ENCODE peak calls at places on chromosomes 13 and 19, in five cellular contexts. One of them, this sample, is unnamed.

GRCh38 chr13:110430391-110431338 is 123.6 kb downstream of the COL4A2 start:
- DNase-seq in H1: no peak
- DNase-seq in mesenchymal stem cell: no peak
- DNase-seq in H9: no peak
- DNase-seq in neuronal stem cell: no peak
- DNase-seq in this sample: peak; percentile 50

GRCh38 chr13:79749985-79750551 is 269.1 kb downstream of the NDFIP2 start:
- DNase-seq in H1: no peak
- DNase-seq in mesenchymal stem cell: peak; percentile 92
- DNase-seq in H9: peak; percentile 41
- DNase-seq in neuronal stem cell: peak; percentile 21
- DNase-seq in this sample: peak; percentile 96

GRCh38 chr13:110361365-110361911 is 54.4 kb downstream of the COL4A2 start:
- DNase-seq in H1: no peak
- DNase-seq in mesenchymal stem cell: peak; percentile 80
- DNase-seq in H9: no peak
- DNase-seq in neuronal stem cell: no peak
- DNase-seq in this sample: no peak

GRCh38 chr19:19500975-19501644 is 14.2 kb downstream of the TSSK6 start:
- DNase-seq in H1: no peak
- DNase-seq in mesenchymal stem cell: no peak
- DNase-seq in H9: no peak
- DNase-seq in neuronal stem cell: no peak
- DNase-seq in this sample: no peak

GRCh38 chr13:45138282-45138681 is 18.0 kb downstream of the GTF2F2 start:
- DNase-seq in H1: no peak
- DNase-seq in mesenchymal stem cell: no peak
- DNase-seq in H9: no peak
- DNase-seq in neuronal stem cell: no peak
- DNase-seq in this sample: no peak

GRCh38 chr13:102678339-102679122 is 16.3 kb downstream of the METTL21C start:
- DNase-seq in H1: no peak
- DNase-seq in mesenchymal stem cell: no peak
- DNase-seq in H9: no peak
- DNase-seq in neuronal stem cell: no peak
- DNase-seq in this sample: no peak

GRCh38 chr19:29837448-29837961 is 25.7 kb downstream of the CCNE1 start:
- DNase-seq in H1: no peak
- DNase-seq in mesenchymal stem cell: no peak
- DNase-seq in H9: no peak
- DNase-seq in neuronal stem cell: no peak
- DNase-seq in this sample: no peak

GRCh38 chr19:2546128-2547032 is 70.5 kb downstream of the GADD45B start:
- DNase-seq in H1: peak; percentile 73
- DNase-seq in mesenchymal stem cell: peak; percentile 86
- DNase-seq in H9: peak; percentile 78
- DNase-seq in neuronal stem cell: peak; percentile 67
- DNase-seq in this sample: peak; percentile 69

GRCh38 chr13:41056996-41057711 is 4.2 kb upstream of the WBP4 start:
- DNase-seq in H1: no peak
- DNase-seq in mesenchymal stem cell: no peak
- DNase-seq in H9: no peak
- DNase-seq in neuronal stem cell: no peak
- DNase-seq in this sample: peak; percentile 72

GRCh38 chr19:38989066-38989605 is 13.6 kb upstream of the FBXO17 start:
- DNase-seq in H1: peak; percentile 69
- DNase-seq in mesenchymal stem cell: no peak
- DNase-seq in H9: peak; percentile 83
- DNase-seq in neuronal stem cell: peak; percentile 58
- DNase-seq in this sample: peak; percentile 9

GRCh38 chr19:5067666-5068065 is 98.8 kb downstream of the KDM4B start:
- DNase-seq in H1: no peak
- DNase-seq in mesenchymal stem cell: no peak
- DNase-seq in H9: no peak
- DNase-seq in neuronal stem cell: no peak
- DNase-seq in this sample: no peak

GRCh38 chr19:5308471-5309437 is 31.9 kb downstream of the PTPRS start:
- DNase-seq in H1: no peak
- DNase-seq in mesenchymal stem cell: no peak
- DNase-seq in H9: no peak
- DNase-seq in neuronal stem cell: no peak
- DNase-seq in this sample: no peak

GRCh38 chr13:93248627-93249047 is 22.0 kb downstream of the GPC6 start:
- DNase-seq in H1: no peak
- DNase-seq in mesenchymal stem cell: peak; percentile 71
- DNase-seq in H9: peak; percentile 60
- DNase-seq in neuronal stem cell: peak; percentile 40
- DNase-seq in this sample: no peak

GRCh38 chr13:104779311-104779710 is 1713.1 kb upstream of the SLC10A2 start:
- DNase-seq in H1: no peak
- DNase-seq in mesenchymal stem cell: peak; percentile 28
- DNase-seq in H9: peak; percentile 50
- DNase-seq in neuronal stem cell: peak; percentile 4
- DNase-seq in this sample: no peak

GRCh38 chr13:41231786-41232185 is 31.6 kb downstream of the MTRF1 start:
- DNase-seq in H1: no peak
- DNase-seq in mesenchymal stem cell: peak; percentile 13
- DNase-seq in H9: no peak
- DNase-seq in neuronal stem cell: no peak
- DNase-seq in this sample: no peak

GRCh38 chr19:19034204-19034624 is 811 bp downstream of the ARMC6 start:
- DNase-seq in H1: peak; percentile 66
- DNase-seq in mesenchymal stem cell: peak; percentile 79
- DNase-seq in H9: peak; percentile 86
- DNase-seq in neuronal stem cell: peak; percentile 24
- DNase-seq in this sample: peak; percentile 84

GRCh38 chr13:80341771-80342271 is 895 bp upstream of the SPRY2 start:
- DNase-seq in H1: no peak
- DNase-seq in mesenchymal stem cell: peak; percentile 64
- DNase-seq in H9: peak; percentile 53
- DNase-seq in neuronal stem cell: peak; percentile 74
- DNase-seq in this sample: no peak

GRCh38 chr19:42334697-42335373 is 9.4 kb downstream of the MEGF8 start:
- DNase-seq in H1: no peak
- DNase-seq in mesenchymal stem cell: no peak
- DNase-seq in H9: no peak
- DNase-seq in neuronal stem cell: no peak
- DNase-seq in this sample: no peak

GRCh38 chr19:14439014-14439413 is 5.9 kb downstream of the PKN1 start:
- DNase-seq in H1: no peak
- DNase-seq in mesenchymal stem cell: no peak
- DNase-seq in H9: no peak
- DNase-seq in neuronal stem cell: no peak
- DNase-seq in this sample: no peak

GRCh38 chr13:24651718-24652345 is 28.4 kb upstream of the ATP12A start:
- DNase-seq in H1: no peak
- DNase-seq in mesenchymal stem cell: no peak
- DNase-seq in H9: no peak
- DNase-seq in neuronal stem cell: no peak
- DNase-seq in this sample: peak; percentile 97

GRCh38 chr19:31905980-31906948 is 439.1 kb upstream of the ZNF507 start:
- DNase-seq in H1: no peak
- DNase-seq in mesenchymal stem cell: peak; percentile 47
- DNase-seq in H9: no peak
- DNase-seq in neuronal stem cell: no peak
- DNase-seq in this sample: no peak

GRCh38 chr19:38900220-38900629 is 456 bp downstream of the NFKBIB start:
- DNase-seq in H1: no peak
- DNase-seq in mesenchymal stem cell: no peak
- DNase-seq in H9: no peak
- DNase-seq in neuronal stem cell: no peak
- DNase-seq in this sample: peak; percentile 51

GRCh38 chr13:33016414-33017409 is at the start of gene KL:
- DNase-seq in H1: peak; percentile 72
- DNase-seq in mesenchymal stem cell: peak; percentile 30
- DNase-seq in H9: peak; percentile 54
- DNase-seq in neuronal stem cell: no peak
- DNase-seq in this sample: no peak

GRCh38 chr13:99086869-99087129 is 108.9 kb upstream of the DOCK9 start:
- DNase-seq in H1: no peak
- DNase-seq in mesenchymal stem cell: no peak
- DNase-seq in H9: peak; percentile 43
- DNase-seq in neuronal stem cell: peak; percentile 31
- DNase-seq in this sample: no peak

GRCh38 chr19:10756791-10757190 is 38.9 kb downstream of the DNM2 start:
- DNase-seq in H1: no peak
- DNase-seq in mesenchymal stem cell: no peak
- DNase-seq in H9: no peak
- DNase-seq in neuronal stem cell: no peak
- DNase-seq in this sample: no peak

GRCh38 chr13:37118002-37118401 is 12.5 kb upstream of the CSNK1A1L start:
- DNase-seq in H1: no peak
- DNase-seq in mesenchymal stem cell: no peak
- DNase-seq in H9: no peak
- DNase-seq in neuronal stem cell: no peak
- DNase-seq in this sample: no peak

GRCh38 chr13:22427041-22427440 is 753.7 kb upstream of the SGCG start:
- DNase-seq in H1: no peak
- DNase-seq in mesenchymal stem cell: no peak
- DNase-seq in H9: no peak
- DNase-seq in neuronal stem cell: no peak
- DNase-seq in this sample: no peak

GRCh38 chr13:94778986-94779385 is 66.6 kb upstream of the SOX21 start:
- DNase-seq in H1: no peak
- DNase-seq in mesenchymal stem cell: no peak
- DNase-seq in H9: no peak
- DNase-seq in neuronal stem cell: no peak
- DNase-seq in this sample: no peak
- H2BK12ac ChIP-seq in H1: no peak overlapping the region
- H2BK12ac ChIP-seq in mesenchymal stem cell: no peak overlapping the region
- H2BK12ac ChIP-seq in H9: no peak overlapping the region
- H2BK12ac ChIP-seq in neuronal stem cell: no peak overlapping the region
- H2BK12ac ChIP-seq in this sample: no peak overlapping the region

DNA sequence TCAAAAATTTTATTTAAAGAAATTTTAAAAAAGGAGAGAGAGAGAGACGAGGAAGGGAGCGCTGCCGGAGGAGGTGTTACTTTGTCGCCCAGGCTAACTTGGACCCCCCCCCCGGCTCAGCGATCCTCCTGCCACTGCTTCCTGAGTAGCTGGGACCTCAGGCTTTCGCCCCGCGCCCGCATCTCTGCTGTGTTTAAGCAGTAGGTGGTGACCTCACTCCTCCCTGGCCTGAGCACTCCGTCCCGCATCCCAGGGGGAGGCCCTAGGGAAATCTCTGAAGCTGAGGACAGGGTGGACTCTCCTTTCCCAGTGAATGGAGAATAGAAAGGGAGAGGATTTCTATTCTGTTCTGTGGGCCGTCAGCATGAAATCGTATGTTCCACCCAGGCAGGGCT is 481 bp upstream of the ZNF845 start:
- DNase-seq in H1: no peak
- DNase-seq in mesenchymal stem cell: no peak
- DNase-seq in H9: peak; percentile 84
- DNase-seq in neuronal stem cell: no peak
- DNase-seq in this sample: peak; percentile 93
- H3K18ac ChIP-seq in H1: no peak overlapping the region
- H3K18ac ChIP-seq in mesenchymal stem cell: no peak overlapping the region
- H3K18ac ChIP-seq in H9: no peak overlapping the region
- H3K18ac ChIP-seq in neuronal stem cell: peak overlapping the region; percentile 64
- H3K18ac ChIP-seq in this sample: peak overlapping the region; percentile 67

DNA sequence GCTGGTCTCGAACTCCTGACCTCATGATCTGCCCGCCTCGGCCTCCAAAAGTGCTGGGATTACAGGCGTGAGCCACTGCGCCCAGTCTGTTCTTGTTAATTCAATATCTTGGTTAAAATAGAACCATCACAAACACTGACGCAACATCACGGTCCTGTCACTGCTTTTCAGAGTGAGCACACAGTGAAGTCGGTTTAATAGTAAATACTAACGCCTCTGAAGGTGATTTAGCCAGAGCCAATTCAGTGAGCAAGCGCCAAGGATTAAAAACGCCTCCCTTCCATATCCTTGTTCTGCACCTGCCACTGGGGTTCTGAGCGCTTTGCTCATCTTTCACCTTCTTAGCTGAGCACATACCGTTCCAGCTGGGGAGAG is 30.3 kb downstream of the LAMP1 start:
- DNase-seq in H1: no peak
- DNase-seq in mesenchymal stem cell: no peak
- DNase-seq in H9: no peak
- DNase-seq in neuronal stem cell: no peak
- DNase-seq in this sample: no peak
- H2BK12ac ChIP-seq in H1: no peak overlapping the region
- H2BK12ac ChIP-seq in mesenchymal stem cell: no peak overlapping the region
- H2BK12ac ChIP-seq in H9: no peak overlapping the region
- H2BK12ac ChIP-seq in neuronal stem cell: no peak overlapping the region
- H2BK12ac ChIP-seq in this sample: no peak overlapping the region

GRCh38 chr13:97535619-97536018 is 101.7 kb downstream of the RAP2A start:
- DNase-seq in H1: no peak
- DNase-seq in mesenchymal stem cell: peak; percentile 40
- DNase-seq in H9: no peak
- DNase-seq in neuronal stem cell: no peak
- DNase-seq in this sample: no peak
- H3K18ac ChIP-seq in H1: no peak overlapping the region
- H3K18ac ChIP-seq in mesenchymal stem cell: no peak overlapping the region
- H3K18ac ChIP-seq in H9: no peak overlapping the region
- H3K18ac ChIP-seq in neuronal stem cell: no peak overlapping the region
- H3K18ac ChIP-seq in this sample: no peak overlapping the region

This sample was measured in trophoblast cell.